ENCODE peak calls at places on chromosomes 12 and 14, in nine cellular contexts. One of them, this sample, is unnamed.

GRCh38 chr14:98961191-98961590 is 310.8 kb downstream of the BCL11B start:
- DNase-seq in stimulated activated CD4-positive, alpha-beta T cell treated with anti-CD3 and anti-CD28 coated beads, Interleukin-1b, Interleukin-23, amount 100 ng/mL, for 24 hours: no peak
- DNase-seq in stimulated activated CD8-positive, alpha-beta memory T cell treated with anti-CD3 and anti-CD28 coated beads, Interleukin-2, amount 100 ng/mL, for 1 hour: no peak
- DNase-seq in Right ventricle myocardium superior: no peak
- DNase-seq in HFF-Myc: no peak
- DNase-seq in hypothalamus: no peak
- DNase-seq in NCI-H1694 treated with DMSO at 0.1 percent for 48 hours: no peak
- DNase-seq in HL-60: no peak
- DNase-seq in activated naive CD8-positive, alpha-beta T cell treated with anti-CD3 and anti-CD28 coated beads, Interleukin-2, amount 10 ng/mL, durations not matched to agents 7 days and 5 days: no peak
- DNase-seq in this sample: no peak

GRCh38 chr12:20289512-20289911 is 78.8 kb upstream of the PDE3A start:
- DNase-seq in stimulated activated CD4-positive, alpha-beta T cell treated with anti-CD3 and anti-CD28 coated beads, Interleukin-1b, Interleukin-23, amount 100 ng/mL, for 24 hours: no peak
- DNase-seq in stimulated activated CD8-positive, alpha-beta memory T cell treated with anti-CD3 and anti-CD28 coated beads, Interleukin-2, amount 100 ng/mL, for 1 hour: no peak
- DNase-seq in Right ventricle myocardium superior: no peak
- DNase-seq in HFF-Myc: no peak
- DNase-seq in hypothalamus: no peak
- DNase-seq in NCI-H1694 treated with DMSO at 0.1 percent for 48 hours: no peak
- DNase-seq in HL-60: no peak
- DNase-seq in activated naive CD8-positive, alpha-beta T cell treated with anti-CD3 and anti-CD28 coated beads, Interleukin-2, amount 10 ng/mL, durations not matched to agents 7 days and 5 days: no peak
- DNase-seq in this sample: no peak

GRCh38 chr12:104605685-104606084 is 148.9 kb downstream of the CHST11 start:
- DNase-seq in stimulated activated CD4-positive, alpha-beta T cell treated with anti-CD3 and anti-CD28 coated beads, Interleukin-1b, Interleukin-23, amount 100 ng/mL, for 24 hours: no peak
- DNase-seq in stimulated activated CD8-positive, alpha-beta memory T cell treated with anti-CD3 and anti-CD28 coated beads, Interleukin-2, amount 100 ng/mL, for 1 hour: no peak
- DNase-seq in Right ventricle myocardium superior: peak
- DNase-seq in HFF-Myc: no peak
- DNase-seq in hypothalamus: no peak
- DNase-seq in NCI-H1694 treated with DMSO at 0.1 percent for 48 hours: no peak
- DNase-seq in HL-60: no peak
- DNase-seq in activated naive CD8-positive, alpha-beta T cell treated with anti-CD3 and anti-CD28 coated beads, Interleukin-2, amount 10 ng/mL, durations not matched to agents 7 days and 5 days: no peak
- DNase-seq in this sample: no peak

GRCh38 chr14:60514378-60515243 is 5.7 kb downstream of the SIX6 start:
- DNase-seq in stimulated activated CD4-positive, alpha-beta T cell treated with anti-CD3 and anti-CD28 coated beads, Interleukin-1b, Interleukin-23, amount 100 ng/mL, for 24 hours: no peak
- DNase-seq in stimulated activated CD8-positive, alpha-beta memory T cell treated with anti-CD3 and anti-CD28 coated beads, Interleukin-2, amount 100 ng/mL, for 1 hour: no peak
- DNase-seq in Right ventricle myocardium superior: no peak
- DNase-seq in HFF-Myc: no peak
- DNase-seq in hypothalamus: no peak
- DNase-seq in NCI-H1694 treated with DMSO at 0.1 percent for 48 hours: peak
- DNase-seq in HL-60: no peak
- DNase-seq in activated naive CD8-positive, alpha-beta T cell treated with anti-CD3 and anti-CD28 coated beads, Interleukin-2, amount 10 ng/mL, durations not matched to agents 7 days and 5 days: peak
- DNase-seq in this sample: peak

GRCh38 chr12:32454866-32455265 is 55.5 kb downstream of the FGD4 start:
- DNase-seq in stimulated activated CD4-positive, alpha-beta T cell treated with anti-CD3 and anti-CD28 coated beads, Interleukin-1b, Interleukin-23, amount 100 ng/mL, for 24 hours: no peak
- DNase-seq in stimulated activated CD8-positive, alpha-beta memory T cell treated with anti-CD3 and anti-CD28 coated beads, Interleukin-2, amount 100 ng/mL, for 1 hour: no peak
- DNase-seq in Right ventricle myocardium superior: no peak
- DNase-seq in HFF-Myc: no peak
- DNase-seq in hypothalamus: no peak
- DNase-seq in NCI-H1694 treated with DMSO at 0.1 percent for 48 hours: no peak
- DNase-seq in HL-60: no peak
- DNase-seq in activated naive CD8-positive, alpha-beta T cell treated with anti-CD3 and anti-CD28 coated beads, Interleukin-2, amount 10 ng/mL, durations not matched to agents 7 days and 5 days: no peak
- DNase-seq in this sample: no peak

GRCh38 chr12:47686645-47687240 is 19.1 kb downstream of the RPAP3 start:
- DNase-seq in stimulated activated CD4-positive, alpha-beta T cell treated with anti-CD3 and anti-CD28 coated beads, Interleukin-1b, Interleukin-23, amount 100 ng/mL, for 24 hours: no peak
- DNase-seq in stimulated activated CD8-positive, alpha-beta memory T cell treated with anti-CD3 and anti-CD28 coated beads, Interleukin-2, amount 100 ng/mL, for 1 hour: no peak
- DNase-seq in Right ventricle myocardium superior: no peak
- DNase-seq in HFF-Myc: peak
- DNase-seq in hypothalamus: no peak
- DNase-seq in NCI-H1694 treated with DMSO at 0.1 percent for 48 hours: peak
- DNase-seq in HL-60: no peak
- DNase-seq in activated naive CD8-positive, alpha-beta T cell treated with anti-CD3 and anti-CD28 coated beads, Interleukin-2, amount 10 ng/mL, durations not matched to agents 7 days and 5 days: no peak
- DNase-seq in this sample: peak

GRCh38 chr14:104545151-104545931 is 34.2 kb upstream of the C14orf180 start:
- DNase-seq in stimulated activated CD4-positive, alpha-beta T cell treated with anti-CD3 and anti-CD28 coated beads, Interleukin-1b, Interleukin-23, amount 100 ng/mL, for 24 hours: no peak
- DNase-seq in stimulated activated CD8-positive, alpha-beta memory T cell treated with anti-CD3 and anti-CD28 coated beads, Interleukin-2, amount 100 ng/mL, for 1 hour: no peak
- DNase-seq in Right ventricle myocardium superior: no peak
- DNase-seq in HFF-Myc: no peak
- DNase-seq in hypothalamus: peak
- DNase-seq in NCI-H1694 treated with DMSO at 0.1 percent for 48 hours: peak
- DNase-seq in HL-60: no peak
- DNase-seq in activated naive CD8-positive, alpha-beta T cell treated with anti-CD3 and anti-CD28 coated beads, Interleukin-2, amount 10 ng/mL, durations not matched to agents 7 days and 5 days: no peak
- DNase-seq in this sample: no peak

GRCh38 chr12:111304642-111305071 is 64.2 kb downstream of the PHETA1 start:
- DNase-seq in stimulated activated CD4-positive, alpha-beta T cell treated with anti-CD3 and anti-CD28 coated beads, Interleukin-1b, Interleukin-23, amount 100 ng/mL, for 24 hours: peak
- DNase-seq in stimulated activated CD8-positive, alpha-beta memory T cell treated with anti-CD3 and anti-CD28 coated beads, Interleukin-2, amount 100 ng/mL, for 1 hour: no peak
- DNase-seq in Right ventricle myocardium superior: no peak
- DNase-seq in HFF-Myc: peak
- DNase-seq in hypothalamus: no peak
- DNase-seq in NCI-H1694 treated with DMSO at 0.1 percent for 48 hours: no peak
- DNase-seq in HL-60: peak
- DNase-seq in activated naive CD8-positive, alpha-beta T cell treated with anti-CD3 and anti-CD28 coated beads, Interleukin-2, amount 10 ng/mL, durations not matched to agents 7 days and 5 days: peak
- DNase-seq in this sample: no peak

GRCh38 chr12:49201595-49202295 is 12.9 kb upstream of the TUBA1A start:
- DNase-seq in stimulated activated CD4-positive, alpha-beta T cell treated with anti-CD3 and anti-CD28 coated beads, Interleukin-1b, Interleukin-23, amount 100 ng/mL, for 24 hours: no peak
- DNase-seq in stimulated activated CD8-positive, alpha-beta memory T cell treated with anti-CD3 and anti-CD28 coated beads, Interleukin-2, amount 100 ng/mL, for 1 hour: no peak
- DNase-seq in Right ventricle myocardium superior: no peak
- DNase-seq in HFF-Myc: no peak
- DNase-seq in hypothalamus: no peak
- DNase-seq in NCI-H1694 treated with DMSO at 0.1 percent for 48 hours: peak
- DNase-seq in HL-60: no peak
- DNase-seq in activated naive CD8-positive, alpha-beta T cell treated with anti-CD3 and anti-CD28 coated beads, Interleukin-2, amount 10 ng/mL, durations not matched to agents 7 days and 5 days: no peak
- DNase-seq in this sample: peak

GRCh38 chr14:104319489-104320241 is 181.3 kb downstream of the KIF26A start:
- DNase-seq in stimulated activated CD4-positive, alpha-beta T cell treated with anti-CD3 and anti-CD28 coated beads, Interleukin-1b, Interleukin-23, amount 100 ng/mL, for 24 hours: no peak
- DNase-seq in stimulated activated CD8-positive, alpha-beta memory T cell treated with anti-CD3 and anti-CD28 coated beads, Interleukin-2, amount 100 ng/mL, for 1 hour: no peak
- DNase-seq in Right ventricle myocardium superior: peak
- DNase-seq in HFF-Myc: no peak
- DNase-seq in hypothalamus: no peak
- DNase-seq in NCI-H1694 treated with DMSO at 0.1 percent for 48 hours: no peak
- DNase-seq in HL-60: no peak
- DNase-seq in activated naive CD8-positive, alpha-beta T cell treated with anti-CD3 and anti-CD28 coated beads, Interleukin-2, amount 10 ng/mL, durations not matched to agents 7 days and 5 days: peak
- DNase-seq in this sample: no peak

GRCh38 chr12:55822228-55822627 is 4.4 kb downstream of the ORMDL2 start:
- DNase-seq in stimulated activated CD4-positive, alpha-beta T cell treated with anti-CD3 and anti-CD28 coated beads, Interleukin-1b, Interleukin-23, amount 100 ng/mL, for 24 hours: no peak
- DNase-seq in stimulated activated CD8-positive, alpha-beta memory T cell treated with anti-CD3 and anti-CD28 coated beads, Interleukin-2, amount 100 ng/mL, for 1 hour: no peak
- DNase-seq in Right ventricle myocardium superior: no peak
- DNase-seq in HFF-Myc: no peak
- DNase-seq in hypothalamus: no peak
- DNase-seq in NCI-H1694 treated with DMSO at 0.1 percent for 48 hours: no peak
- DNase-seq in HL-60: no peak
- DNase-seq in activated naive CD8-positive, alpha-beta T cell treated with anti-CD3 and anti-CD28 coated beads, Interleukin-2, amount 10 ng/mL, durations not matched to agents 7 days and 5 days: no peak
- DNase-seq in this sample: no peak

GRCh38 chr12:87120440-87120839 is 864.2 kb upstream of the MGAT4C start:
- DNase-seq in stimulated activated CD4-positive, alpha-beta T cell treated with anti-CD3 and anti-CD28 coated beads, Interleukin-1b, Interleukin-23, amount 100 ng/mL, for 24 hours: no peak
- DNase-seq in stimulated activated CD8-positive, alpha-beta memory T cell treated with anti-CD3 and anti-CD28 coated beads, Interleukin-2, amount 100 ng/mL, for 1 hour: no peak
- DNase-seq in Right ventricle myocardium superior: no peak
- DNase-seq in HFF-Myc: no peak
- DNase-seq in hypothalamus: no peak
- DNase-seq in NCI-H1694 treated with DMSO at 0.1 percent for 48 hours: no peak
- DNase-seq in HL-60: no peak
- DNase-seq in activated naive CD8-positive, alpha-beta T cell treated with anti-CD3 and anti-CD28 coated beads, Interleukin-2, amount 10 ng/mL, durations not matched to agents 7 days and 5 days: no peak
- DNase-seq in this sample: no peak

GRCh38 chr12:113893221-113893620 is 72.9 kb downstream of the RBM19 start:
- DNase-seq in stimulated activated CD4-positive, alpha-beta T cell treated with anti-CD3 and anti-CD28 coated beads, Interleukin-1b, Interleukin-23, amount 100 ng/mL, for 24 hours: no peak
- DNase-seq in stimulated activated CD8-positive, alpha-beta memory T cell treated with anti-CD3 and anti-CD28 coated beads, Interleukin-2, amount 100 ng/mL, for 1 hour: no peak
- DNase-seq in Right ventricle myocardium superior: no peak
- DNase-seq in HFF-Myc: no peak
- DNase-seq in hypothalamus: no peak
- DNase-seq in NCI-H1694 treated with DMSO at 0.1 percent for 48 hours: no peak
- DNase-seq in HL-60: no peak
- DNase-seq in activated naive CD8-positive, alpha-beta T cell treated with anti-CD3 and anti-CD28 coated beads, Interleukin-2, amount 10 ng/mL, durations not matched to agents 7 days and 5 days: no peak
- DNase-seq in this sample: no peak

GRCh38 chr12:98797200-98797599 is 152.1 kb downstream of the APAF1 start:
- DNase-seq in stimulated activated CD4-positive, alpha-beta T cell treated with anti-CD3 and anti-CD28 coated beads, Interleukin-1b, Interleukin-23, amount 100 ng/mL, for 24 hours: no peak
- DNase-seq in stimulated activated CD8-positive, alpha-beta memory T cell treated with anti-CD3 and anti-CD28 coated beads, Interleukin-2, amount 100 ng/mL, for 1 hour: no peak
- DNase-seq in Right ventricle myocardium superior: no peak
- DNase-seq in HFF-Myc: no peak
- DNase-seq in hypothalamus: no peak
- DNase-seq in NCI-H1694 treated with DMSO at 0.1 percent for 48 hours: no peak
- DNase-seq in HL-60: no peak
- DNase-seq in activated naive CD8-positive, alpha-beta T cell treated with anti-CD3 and anti-CD28 coated beads, Interleukin-2, amount 10 ng/mL, durations not matched to agents 7 days and 5 days: no peak
- DNase-seq in this sample: no peak

GRCh38 chr12:84128117-84128991 is 784.2 kb downstream of the SLC6A15 start:
- DNase-seq in stimulated activated CD4-positive, alpha-beta T cell treated with anti-CD3 and anti-CD28 coated beads, Interleukin-1b, Interleukin-23, amount 100 ng/mL, for 24 hours: no peak
- DNase-seq in stimulated activated CD8-positive, alpha-beta memory T cell treated with anti-CD3 and anti-CD28 coated beads, Interleukin-2, amount 100 ng/mL, for 1 hour: no peak
- DNase-seq in Right ventricle myocardium superior: no peak
- DNase-seq in HFF-Myc: no peak
- DNase-seq in hypothalamus: no peak
- DNase-seq in NCI-H1694 treated with DMSO at 0.1 percent for 48 hours: no peak
- DNase-seq in HL-60: no peak
- DNase-seq in activated naive CD8-positive, alpha-beta T cell treated with anti-CD3 and anti-CD28 coated beads, Interleukin-2, amount 10 ng/mL, durations not matched to agents 7 days and 5 days: no peak
- DNase-seq in this sample: no peak

GRCh38 chr12:65313704-65314317 is 35.3 kb downstream of the MSRB3 start:
- DNase-seq in stimulated activated CD4-positive, alpha-beta T cell treated with anti-CD3 and anti-CD28 coated beads, Interleukin-1b, Interleukin-23, amount 100 ng/mL, for 24 hours: no peak
- DNase-seq in stimulated activated CD8-positive, alpha-beta memory T cell treated with anti-CD3 and anti-CD28 coated beads, Interleukin-2, amount 100 ng/mL, for 1 hour: no peak
- DNase-seq in Right ventricle myocardium superior: no peak
- DNase-seq in HFF-Myc: no peak
- DNase-seq in hypothalamus: no peak
- DNase-seq in NCI-H1694 treated with DMSO at 0.1 percent for 48 hours: peak
- DNase-seq in HL-60: no peak
- DNase-seq in activated naive CD8-positive, alpha-beta T cell treated with anti-CD3 and anti-CD28 coated beads, Interleukin-2, amount 10 ng/mL, durations not matched to agents 7 days and 5 days: no peak
- DNase-seq in this sample: peak

GRCh38 chr12:107844312-107844921 is 69.9 kb downstream of the ASCL4 start:
- DNase-seq in stimulated activated CD4-positive, alpha-beta T cell treated with anti-CD3 and anti-CD28 coated beads, Interleukin-1b, Interleukin-23, amount 100 ng/mL, for 24 hours: no peak
- DNase-seq in stimulated activated CD8-positive, alpha-beta memory T cell treated with anti-CD3 and anti-CD28 coated beads, Interleukin-2, amount 100 ng/mL, for 1 hour: no peak
- DNase-seq in Right ventricle myocardium superior: no peak
- DNase-seq in HFF-Myc: no peak
- DNase-seq in hypothalamus: no peak
- DNase-seq in NCI-H1694 treated with DMSO at 0.1 percent for 48 hours: no peak
- DNase-seq in HL-60: no peak
- DNase-seq in activated naive CD8-positive, alpha-beta T cell treated with anti-CD3 and anti-CD28 coated beads, Interleukin-2, amount 10 ng/mL, durations not matched to agents 7 days and 5 days: no peak
- DNase-seq in this sample: no peak

GRCh38 chr12:87687362-87687761 is 341.8 kb downstream of the C12orf50 start:
- DNase-seq in stimulated activated CD4-positive, alpha-beta T cell treated with anti-CD3 and anti-CD28 coated beads, Interleukin-1b, Interleukin-23, amount 100 ng/mL, for 24 hours: no peak
- DNase-seq in stimulated activated CD8-positive, alpha-beta memory T cell treated with anti-CD3 and anti-CD28 coated beads, Interleukin-2, amount 100 ng/mL, for 1 hour: no peak
- DNase-seq in Right ventricle myocardium superior: no peak
- DNase-seq in HFF-Myc: no peak
- DNase-seq in hypothalamus: no peak
- DNase-seq in NCI-H1694 treated with DMSO at 0.1 percent for 48 hours: no peak
- DNase-seq in HL-60: no peak
- DNase-seq in activated naive CD8-positive, alpha-beta T cell treated with anti-CD3 and anti-CD28 coated beads, Interleukin-2, amount 10 ng/mL, durations not matched to agents 7 days and 5 days: no peak
- DNase-seq in this sample: no peak

GRCh38 chr14:63960926-63961567 is 108.2 kb downstream of the SYNE2 start:
- DNase-seq in stimulated activated CD4-positive, alpha-beta T cell treated with anti-CD3 and anti-CD28 coated beads, Interleukin-1b, Interleukin-23, amount 100 ng/mL, for 24 hours: no peak
- DNase-seq in stimulated activated CD8-positive, alpha-beta memory T cell treated with anti-CD3 and anti-CD28 coated beads, Interleukin-2, amount 100 ng/mL, for 1 hour: no peak
- DNase-seq in Right ventricle myocardium superior: no peak
- DNase-seq in HFF-Myc: no peak
- DNase-seq in hypothalamus: no peak
- DNase-seq in NCI-H1694 treated with DMSO at 0.1 percent for 48 hours: no peak
- DNase-seq in HL-60: no peak
- DNase-seq in activated naive CD8-positive, alpha-beta T cell treated with anti-CD3 and anti-CD28 coated beads, Interleukin-2, amount 10 ng/mL, durations not matched to agents 7 days and 5 days: no peak
- DNase-seq in this sample: no peak

GRCh38 chr14:54815016-54815415 is 87.6 kb downstream of the GCH1 start:
- DNase-seq in stimulated activated CD4-positive, alpha-beta T cell treated with anti-CD3 and anti-CD28 coated beads, Interleukin-1b, Interleukin-23, amount 100 ng/mL, for 24 hours: no peak
- DNase-seq in stimulated activated CD8-positive, alpha-beta memory T cell treated with anti-CD3 and anti-CD28 coated beads, Interleukin-2, amount 100 ng/mL, for 1 hour: no peak
- DNase-seq in Right ventricle myocardium superior: no peak
- DNase-seq in HFF-Myc: no peak
- DNase-seq in hypothalamus: no peak
- DNase-seq in NCI-H1694 treated with DMSO at 0.1 percent for 48 hours: no peak
- DNase-seq in HL-60: no peak
- DNase-seq in activated naive CD8-positive, alpha-beta T cell treated with anti-CD3 and anti-CD28 coated beads, Interleukin-2, amount 10 ng/mL, durations not matched to agents 7 days and 5 days: no peak
- DNase-seq in this sample: no peak

This sample was measured in NCI-H460.